ENCODE peak calls at places on chromosomes 11 and 22, in four cellular contexts. One of them, this sample, is unnamed. For H3K36me3 and H3K4me1, the result is how much of the 10 kb centered on the place peaks cover.

GRCh38 chr11:129932385-129933067 is 37.1 kb upstream of the NFRKB start:
- DNase-seq in testis: no peak
- DNase-seq in HAP-1: no peak
- DNase-seq in right lobe of liver: no peak
- DNase-seq in this sample: no peak

GRCh38 chr11:117511483-117511934 is 183.9 kb downstream of the CEP164 start:
- DNase-seq in testis: no peak
- DNase-seq in HAP-1: no peak
- DNase-seq in right lobe of liver: no peak
- DNase-seq in this sample: no peak

GRCh38 chr11:11218287-11218986 is 134.6 kb downstream of the CSNK2A3 start:
- DNase-seq in testis: peak
- DNase-seq in HAP-1: no peak
- DNase-seq in right lobe of liver: no peak
- DNase-seq in this sample: no peak

GRCh38 chr11:34028407-34028804 is 23.1 kb upstream of the CAPRIN1 start:
- DNase-seq in testis: no peak
- DNase-seq in HAP-1: no peak
- DNase-seq in right lobe of liver: peak
- DNase-seq in this sample: no peak

GRCh38 chr11:62392506-62392905 is 26.3 kb upstream of the SCGB1A1 start:
- DNase-seq in testis: no peak
- DNase-seq in HAP-1: no peak
- DNase-seq in right lobe of liver: no peak
- DNase-seq in this sample: no peak

GRCh38 chr11:117042689-117043088 is 55.5 kb downstream of the SIK3 start:
- DNase-seq in testis: no peak
- DNase-seq in HAP-1: no peak
- DNase-seq in right lobe of liver: no peak
- DNase-seq in this sample: no peak

GRCh38 chr11:70323811-70324210 is 53.3 kb downstream of the PPFIA1 start:
- DNase-seq in testis: no peak
- DNase-seq in HAP-1: no peak
- DNase-seq in right lobe of liver: no peak
- DNase-seq in this sample: no peak

GRCh38 chr11:34255101-34255500 is 102.7 kb downstream of the ABTB2 start:
- DNase-seq in testis: no peak
- DNase-seq in HAP-1: no peak
- DNase-seq in right lobe of liver: no peak
- DNase-seq in this sample: no peak

GRCh38 chr11:57791321-57792059 is 29.9 kb downstream of the CTNND1 start:
- DNase-seq in testis: no peak
- DNase-seq in HAP-1: no peak
- DNase-seq in right lobe of liver: no peak
- DNase-seq in this sample: no peak

DNA sequence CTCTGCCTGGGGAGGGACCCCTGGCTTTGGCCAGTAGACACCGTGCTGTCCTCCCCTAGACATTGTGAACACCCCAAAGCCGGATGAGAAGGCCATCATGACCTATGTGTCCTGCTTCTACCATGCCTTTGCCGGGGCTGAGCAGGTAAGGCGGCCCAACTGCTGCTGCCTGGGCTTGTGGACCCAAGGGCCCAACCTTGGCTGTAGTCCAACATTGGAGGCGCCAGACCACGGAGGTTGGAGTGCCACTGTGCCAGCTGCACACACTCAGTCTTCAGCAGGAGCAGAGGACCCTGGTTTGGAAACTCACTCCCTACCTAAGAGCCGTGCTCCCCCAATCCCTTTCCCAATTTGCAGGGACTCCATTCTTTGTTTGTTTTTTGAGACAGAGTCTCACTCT is 9.4 kb downstream of the ACTN3 start:
- DNase-seq in testis: no peak
- DNase-seq in HAP-1: no peak
- DNase-seq in right lobe of liver: no peak
- DNase-seq in this sample: no peak
- H3K36me3 ChIP-seq in testis: under half
- H3K36me3 ChIP-seq in HAP-1: under half
- H3K36me3 ChIP-seq in right lobe of liver: under half
- H3K36me3 ChIP-seq in this sample: under half

GRCh38 chr22:45756558-45756957 is 84.9 kb downstream of the ATXN10 start:
- DNase-seq in testis: no peak
- DNase-seq in HAP-1: no peak
- DNase-seq in right lobe of liver: no peak
- DNase-seq in this sample: no peak

GRCh38 chr22:45754822-45755221 is 83.2 kb downstream of the ATXN10 start:
- DNase-seq in testis: no peak
- DNase-seq in HAP-1: no peak
- DNase-seq in right lobe of liver: no peak
- DNase-seq in this sample: no peak

DNA sequence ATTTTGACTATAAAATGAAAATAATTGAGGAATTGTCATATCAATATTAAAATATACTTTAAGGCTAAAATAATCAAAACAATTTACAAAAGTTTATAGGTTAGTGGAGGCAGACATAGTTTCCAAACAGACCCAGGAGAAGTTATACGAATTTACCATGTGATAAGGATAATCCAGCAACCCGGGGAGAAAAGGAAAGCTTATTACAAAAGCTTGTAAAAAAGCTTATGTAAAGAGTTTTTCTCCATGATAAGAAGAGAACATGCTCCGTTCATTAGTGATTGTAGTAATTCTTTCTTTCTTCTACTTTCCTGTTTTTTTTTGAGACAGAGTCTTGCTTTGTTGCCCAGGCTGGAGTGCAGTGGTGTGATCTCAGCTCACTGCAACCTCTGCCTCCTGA is 79.0 kb downstream of the ATXN10 start:
- DNase-seq in testis: no peak
- DNase-seq in HAP-1: peak
- DNase-seq in right lobe of liver: no peak
- DNase-seq in this sample: no peak
- H3K4me1 ChIP-seq in testis: under half
- H3K4me1 ChIP-seq in HAP-1: under half
- H3K4me1 ChIP-seq in right lobe of liver: under half
- H3K4me1 ChIP-seq in this sample: under half

DNA sequence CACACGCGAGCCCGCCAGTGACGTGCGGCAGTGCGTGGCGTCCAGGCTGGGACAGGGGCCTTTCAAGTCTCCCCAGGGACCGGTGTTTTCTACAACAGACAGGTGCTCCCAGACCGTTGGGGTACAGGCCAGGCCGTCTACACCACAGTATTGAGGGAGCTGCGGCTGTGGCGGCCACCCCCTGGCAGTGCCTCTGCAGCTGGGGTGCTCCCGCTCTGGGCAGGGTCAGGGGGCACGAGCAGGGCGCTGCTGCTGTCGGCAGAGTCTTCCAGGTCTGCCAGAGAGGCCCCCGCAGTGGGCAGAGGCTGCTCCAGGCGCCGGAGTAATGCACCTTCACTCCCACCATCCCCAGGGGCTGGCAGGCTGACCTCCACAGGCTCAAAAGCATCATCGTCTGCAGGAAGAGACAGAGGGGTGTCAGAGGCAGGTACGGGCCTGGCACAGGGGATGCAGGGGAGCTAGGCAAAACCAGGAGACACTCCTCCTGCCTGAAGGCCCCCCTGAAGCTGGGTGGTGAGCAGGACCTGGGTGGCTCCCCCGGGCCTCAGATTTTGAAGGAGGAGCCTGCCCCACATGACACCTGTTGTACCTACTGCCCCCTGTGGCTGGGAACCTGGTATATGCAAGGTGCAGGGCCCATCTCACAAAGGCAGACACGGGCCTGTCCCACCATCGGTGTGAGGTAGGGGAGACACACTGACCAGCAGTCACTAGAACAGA is 83.3 kb downstream of the DGCR2 start:
- DNase-seq in testis: no peak
- DNase-seq in HAP-1: no peak
- DNase-seq in right lobe of liver: peak
- DNase-seq in this sample: no peak
- H3K36me3 ChIP-seq in testis: under half
- H3K36me3 ChIP-seq in HAP-1: under half
- H3K36me3 ChIP-seq in right lobe of liver: under half
- H3K36me3 ChIP-seq in this sample: under half

GRCh38 chr11:71393283-71393682 is 54.9 kb downstream of the DHCR7 start:
- DNase-seq in testis: no peak
- DNase-seq in HAP-1: no peak
- DNase-seq in right lobe of liver: no peak
- DNase-seq in this sample: no peak
- H3K4me1 ChIP-seq in testis: under half
- H3K4me1 ChIP-seq in HAP-1: under half
- H3K4me1 ChIP-seq in right lobe of liver: under half
- H3K4me1 ChIP-seq in this sample: under half

GRCh38 chr11:47314992-47315391 is 37.5 kb downstream of the MYBPC3 start:
- DNase-seq in testis: peak
- DNase-seq in HAP-1: no peak
- DNase-seq in right lobe of liver: no peak
- DNase-seq in this sample: no peak
- H3K36me3 ChIP-seq in testis: under half
- H3K36me3 ChIP-seq in HAP-1: under half
- H3K36me3 ChIP-seq in right lobe of liver: under half
- H3K36me3 ChIP-seq in this sample: under half

This sample was measured in BE2C.